ENCODE peak calls at places on chromosome 1, in seven cellular contexts. One of them, this sample, is unnamed.

GRCh38 chr1:3663999-3664699 is 11.8 kb downstream of the TP73 start:
- DNase-seq in osteocyte: no peak
- DNase-seq in IMR-90: no peak
- DNase-seq in HFFc6: no peak
- DNase-seq in fibroblast of mammary gland: no peak
- DNase-seq in nephron progenitor cell: no peak
- DNase-seq in psoas muscle: no peak
- DNase-seq in this sample: no peak

GRCh38 chr1:168145184-168146159 is 8.7 kb upstream of the GPR161 start:
- DNase-seq in psoas muscle: peak; percentile 81
- DNase-seq in nephron progenitor cell: peak; percentile 95
- DNase-seq in HFFc6: peak; percentile 63
- DNase-seq in osteocyte: peak; percentile 95
- DNase-seq in fibroblast of mammary gland: peak; percentile 81
- DNase-seq in IMR-90: peak; percentile 79
- DNase-seq in this sample: peak; percentile 91

GRCh38 chr1:230332429-230333088 is 93.6 kb downstream of the PGBD5 start:
- DNase-seq in HFFc6: no peak
- DNase-seq in osteocyte: no peak
- DNase-seq in nephron progenitor cell: peak; percentile 68
- DNase-seq in fibroblast of mammary gland: no peak
- DNase-seq in psoas muscle: no peak
- DNase-seq in IMR-90: no peak
- DNase-seq in this sample: no peak

GRCh38 chr1:227945891-227946623 is 1.7 kb downstream of the WNT9A start:
- DNase-seq in IMR-90: peak; percentile 51
- DNase-seq in psoas muscle: peak; percentile 87
- DNase-seq in HFFc6: no peak
- DNase-seq in nephron progenitor cell: no peak
- DNase-seq in fibroblast of mammary gland: peak; percentile 81
- DNase-seq in osteocyte: peak; percentile 93
- DNase-seq in this sample: no peak

GRCh38 chr1:110118636-110119396 is 6.6 kb downstream of the UBL4B start:
- DNase-seq in HFFc6: peak; percentile 35
- DNase-seq in nephron progenitor cell: no peak
- DNase-seq in IMR-90: peak; percentile 52
- DNase-seq in osteocyte: no peak
- DNase-seq in fibroblast of mammary gland: peak; percentile 37
- DNase-seq in psoas muscle: no peak
- DNase-seq in this sample: peak; percentile 66

GRCh38 chr1:223853275-223853674 is 7.5 kb upstream of the TP53BP2 start:
- DNase-seq in osteocyte: no peak
- DNase-seq in psoas muscle: no peak
- DNase-seq in fibroblast of mammary gland: no peak
- DNase-seq in nephron progenitor cell: no peak
- DNase-seq in IMR-90: peak; percentile 66
- DNase-seq in HFFc6: no peak
- DNase-seq in this sample: no peak

GRCh38 chr1:182238421-182238820 is 153.2 kb downstream of the GLUL start:
- DNase-seq in IMR-90: no peak
- DNase-seq in osteocyte: no peak
- DNase-seq in HFFc6: no peak
- DNase-seq in nephron progenitor cell: no peak
- DNase-seq in psoas muscle: no peak
- DNase-seq in fibroblast of mammary gland: no peak
- DNase-seq in this sample: no peak

GRCh38 chr1:211217392-211217791 is 41.8 kb upstream of the RCOR3 start:
- DNase-seq in osteocyte: no peak
- DNase-seq in fibroblast of mammary gland: no peak
- DNase-seq in HFFc6: no peak
- DNase-seq in nephron progenitor cell: no peak
- DNase-seq in IMR-90: no peak
- DNase-seq in psoas muscle: no peak
- DNase-seq in this sample: no peak

GRCh38 chr1:18927654-18928272 is 25.4 kb upstream of the ALDH4A1 start:
- DNase-seq in nephron progenitor cell: no peak
- DNase-seq in psoas muscle: no peak
- DNase-seq in fibroblast of mammary gland: no peak
- DNase-seq in HFFc6: no peak
- DNase-seq in IMR-90: peak; percentile 63
- DNase-seq in osteocyte: no peak
- DNase-seq in this sample: peak; percentile 72

GRCh38 chr1:174049514-174049913 is 27.4 kb upstream of the RC3H1 start:
- DNase-seq in HFFc6: no peak
- DNase-seq in fibroblast of mammary gland: peak; percentile 9
- DNase-seq in osteocyte: no peak
- DNase-seq in nephron progenitor cell: no peak
- DNase-seq in IMR-90: no peak
- DNase-seq in psoas muscle: no peak
- DNase-seq in this sample: no peak

GRCh38 chr1:168491527-168492164 is 52.2 kb downstream of the XCL2 start:
- DNase-seq in nephron progenitor cell: no peak
- DNase-seq in IMR-90: no peak
- DNase-seq in psoas muscle: no peak
- DNase-seq in osteocyte: no peak
- DNase-seq in fibroblast of mammary gland: no peak
- DNase-seq in HFFc6: no peak
- DNase-seq in this sample: no peak

GRCh38 chr1:224726783-224727182 is 110.7 kb downstream of the CNIH3 start:
- DNase-seq in IMR-90: peak; percentile 91
- DNase-seq in nephron progenitor cell: no peak
- DNase-seq in psoas muscle: peak; percentile 41
- DNase-seq in fibroblast of mammary gland: peak; percentile 98
- DNase-seq in HFFc6: peak; percentile 86
- DNase-seq in osteocyte: no peak
- DNase-seq in this sample: peak; percentile 59

GRCh38 chr1:225849905-225850304 is 32.3 kb downstream of the TMEM63A start:
- DNase-seq in psoas muscle: peak; percentile 56
- DNase-seq in nephron progenitor cell: no peak
- DNase-seq in osteocyte: no peak
- DNase-seq in HFFc6: no peak
- DNase-seq in fibroblast of mammary gland: no peak
- DNase-seq in IMR-90: no peak
- DNase-seq in this sample: peak; percentile 66

GRCh38 chr1:181324797-181325616 is 158.3 kb upstream of the CACNA1E start:
- DNase-seq in fibroblast of mammary gland: no peak
- DNase-seq in nephron progenitor cell: no peak
- DNase-seq in psoas muscle: no peak
- DNase-seq in osteocyte: peak; percentile 67
- DNase-seq in HFFc6: no peak
- DNase-seq in IMR-90: no peak
- DNase-seq in this sample: peak; percentile 82

GRCh38 chr1:153070243-153070642 is 1.2 kb downstream of the SPRR2B start:
- DNase-seq in fibroblast of mammary gland: no peak
- DNase-seq in nephron progenitor cell: no peak
- DNase-seq in IMR-90: no peak
- DNase-seq in osteocyte: no peak
- DNase-seq in psoas muscle: no peak
- DNase-seq in HFFc6: no peak
- DNase-seq in this sample: no peak

GRCh38 chr1:231600461-231600976 is 26.1 kb upstream of the DISC1 start:
- DNase-seq in HFFc6: peak; percentile 18
- DNase-seq in fibroblast of mammary gland: peak; percentile 70
- DNase-seq in psoas muscle: no peak
- DNase-seq in IMR-90: peak; percentile 44
- DNase-seq in nephron progenitor cell: no peak
- DNase-seq in osteocyte: no peak
- DNase-seq in this sample: no peak

GRCh38 chr1:36982708-36983107 is 51.6 kb downstream of the GRIK3 start:
- DNase-seq in osteocyte: no peak
- DNase-seq in HFFc6: no peak
- DNase-seq in IMR-90: no peak
- DNase-seq in psoas muscle: no peak
- DNase-seq in fibroblast of mammary gland: no peak
- DNase-seq in nephron progenitor cell: no peak
- DNase-seq in this sample: no peak

GRCh38 chr1:36984675-36985074 is 49.6 kb downstream of the GRIK3 start:
- DNase-seq in nephron progenitor cell: no peak
- DNase-seq in HFFc6: no peak
- DNase-seq in psoas muscle: no peak
- DNase-seq in osteocyte: no peak
- DNase-seq in fibroblast of mammary gland: no peak
- DNase-seq in IMR-90: no peak
- DNase-seq in this sample: no peak

GRCh38 chr1:36981126-36981525 is 53.2 kb downstream of the GRIK3 start:
- DNase-seq in osteocyte: no peak
- DNase-seq in nephron progenitor cell: no peak
- DNase-seq in fibroblast of mammary gland: no peak
- DNase-seq in psoas muscle: no peak
- DNase-seq in IMR-90: no peak
- DNase-seq in HFFc6: no peak
- DNase-seq in this sample: no peak

GRCh38 chr1:36984026-36984425 is 50.3 kb downstream of the GRIK3 start:
- DNase-seq in fibroblast of mammary gland: no peak
- DNase-seq in HFFc6: no peak
- DNase-seq in osteocyte: no peak
- DNase-seq in psoas muscle: no peak
- DNase-seq in nephron progenitor cell: no peak
- DNase-seq in IMR-90: no peak
- DNase-seq in this sample: no peak

GRCh38 chr1:36981771-36982622 is 52.3 kb downstream of the GRIK3 start:
- DNase-seq in IMR-90: no peak
- DNase-seq in fibroblast of mammary gland: no peak
- DNase-seq in osteocyte: no peak
- DNase-seq in psoas muscle: no peak
- DNase-seq in nephron progenitor cell: no peak
- DNase-seq in HFFc6: no peak
- DNase-seq in this sample: no peak
- TF ChIP-seq CTCF in IMR-90: no peak
- TF ChIP-seq CTCF in fibroblast of mammary gland: no peak
- TF ChIP-seq CTCF in osteocyte: no peak
- TF ChIP-seq CTCF in psoas muscle: no peak
- TF ChIP-seq CTCF in nephron progenitor cell: no peak
- TF ChIP-seq CTCF in HFFc6: no peak
- TF ChIP-seq CTCF in this sample: no peak

DNA sequence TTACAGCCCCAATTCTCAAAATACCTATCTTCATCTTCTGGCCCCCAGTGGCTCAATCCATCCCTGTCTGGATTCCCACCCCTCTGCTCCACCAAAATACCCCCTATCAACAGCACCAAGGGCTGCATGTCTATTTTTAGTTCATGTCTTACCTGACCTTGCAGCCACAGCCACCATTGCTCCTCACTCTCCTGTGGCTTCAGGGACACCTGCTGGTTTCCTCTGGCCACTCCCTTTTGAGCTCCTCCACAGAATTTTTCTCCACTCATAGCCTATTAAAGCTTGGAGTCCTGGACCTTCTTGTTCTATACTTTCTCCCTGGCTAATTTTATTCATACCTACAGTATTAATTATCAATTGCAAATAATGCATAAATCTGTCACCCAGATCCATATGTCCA is 125.3 kb upstream of the NGF start:
- DNase-seq in osteocyte: peak; percentile 42
- DNase-seq in HFFc6: no peak
- DNase-seq in fibroblast of mammary gland: no peak
- DNase-seq in psoas muscle: no peak
- DNase-seq in nephron progenitor cell: no peak
- DNase-seq in IMR-90: no peak
- DNase-seq in this sample: no peak
- TF ChIP-seq CTCF in osteocyte: peak; percentile 22
- TF ChIP-seq CTCF in HFFc6: peak; percentile 62
- TF ChIP-seq CTCF in fibroblast of mammary gland: no peak
- TF ChIP-seq CTCF in psoas muscle: no peak
- TF ChIP-seq CTCF in nephron progenitor cell: no peak
- TF ChIP-seq CTCF in IMR-90: peak; percentile 19
- TF ChIP-seq CTCF in this sample: no peak

DNA sequence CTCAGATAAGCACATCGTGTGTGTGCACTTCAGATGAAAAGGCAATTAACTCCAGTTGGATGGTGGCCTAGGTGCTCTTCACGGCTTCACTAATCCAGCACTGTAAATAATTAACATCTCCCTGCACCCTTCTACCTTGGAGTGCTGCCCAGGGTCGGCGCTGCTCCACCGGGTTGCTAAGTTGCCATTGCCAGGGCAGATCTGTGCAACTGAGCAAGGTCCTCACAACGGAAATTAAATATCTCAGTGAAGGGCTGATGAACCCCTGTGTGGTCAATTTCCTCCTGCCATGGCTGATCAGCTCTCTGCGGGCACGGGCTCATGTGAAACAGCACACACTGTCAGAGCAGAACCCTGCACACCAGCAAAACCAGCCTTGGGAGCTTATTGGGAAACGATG is 63.2 kb downstream of the SYDE2 start:
- DNase-seq in osteocyte: no peak
- DNase-seq in nephron progenitor cell: no peak
- DNase-seq in HFFc6: no peak
- DNase-seq in fibroblast of mammary gland: no peak
- DNase-seq in psoas muscle: no peak
- DNase-seq in IMR-90: no peak
- DNase-seq in this sample: no peak
- TF ChIP-seq CTCF in osteocyte: no peak
- TF ChIP-seq CTCF in nephron progenitor cell: no peak
- TF ChIP-seq CTCF in HFFc6: no peak
- TF ChIP-seq CTCF in fibroblast of mammary gland: no peak
- TF ChIP-seq CTCF in psoas muscle: no peak
- TF ChIP-seq CTCF in IMR-90: no peak
- TF ChIP-seq CTCF in this sample: no peak

GRCh38 chr1:71828431-71829012 is 453.8 kb downstream of the NEGR1 start:
- DNase-seq in fibroblast of mammary gland: no peak
- DNase-seq in IMR-90: no peak
- DNase-seq in psoas muscle: no peak
- DNase-seq in HFFc6: no peak
- DNase-seq in nephron progenitor cell: no peak
- DNase-seq in osteocyte: no peak
- DNase-seq in this sample: no peak
- TF ChIP-seq CTCF in fibroblast of mammary gland: no peak
- TF ChIP-seq CTCF in IMR-90: no peak
- TF ChIP-seq CTCF in psoas muscle: no peak
- TF ChIP-seq CTCF in HFFc6: no peak
- TF ChIP-seq CTCF in nephron progenitor cell: no peak
- TF ChIP-seq CTCF in osteocyte: no peak
- TF ChIP-seq CTCF in this sample: no peak

DNA sequence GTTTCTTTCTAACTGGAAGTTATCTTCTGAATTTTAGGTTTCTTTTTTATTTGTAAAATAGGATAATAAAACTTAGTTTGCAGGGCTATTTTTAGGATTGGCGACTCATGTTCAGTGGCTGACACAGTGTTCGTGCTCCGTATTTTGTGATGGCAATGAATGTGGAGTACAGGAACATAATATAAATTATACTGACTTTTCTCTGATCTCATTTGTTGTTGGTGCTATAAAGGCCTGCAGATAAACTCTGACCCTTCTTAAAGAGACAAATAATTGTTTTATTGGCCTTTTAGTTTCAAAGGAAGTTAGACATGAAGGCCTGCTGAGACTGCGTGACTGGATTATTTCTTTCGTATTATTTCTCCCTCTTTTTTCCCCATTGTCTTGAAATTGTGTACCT is 339.6 kb downstream of the PDE4B start:
- DNase-seq in HFFc6: no peak
- DNase-seq in fibroblast of mammary gland: no peak
- DNase-seq in IMR-90: peak; percentile 10
- DNase-seq in psoas muscle: no peak
- DNase-seq in osteocyte: no peak
- DNase-seq in nephron progenitor cell: no peak
- DNase-seq in this sample: no peak
- TF ChIP-seq CTCF in HFFc6: no peak
- TF ChIP-seq CTCF in fibroblast of mammary gland: no peak
- TF ChIP-seq CTCF in IMR-90: no peak
- TF ChIP-seq CTCF in psoas muscle: no peak
- TF ChIP-seq CTCF in osteocyte: no peak
- TF ChIP-seq CTCF in nephron progenitor cell: no peak
- TF ChIP-seq CTCF in this sample: no peak

GRCh38 chr1:46603858-46604549 is at the start of gene MKNK1:
- DNase-seq in fibroblast of mammary gland: peak; percentile 87
- DNase-seq in nephron progenitor cell: peak; percentile 99
- DNase-seq in psoas muscle: peak; percentile 97
- DNase-seq in IMR-90: peak; percentile 90
- DNase-seq in HFFc6: peak; percentile 83
- DNase-seq in osteocyte: peak; percentile 100
- DNase-seq in this sample: peak; percentile 98
- TF ChIP-seq CTCF in fibroblast of mammary gland: no peak
- TF ChIP-seq CTCF in nephron progenitor cell: peak; percentile 34
- TF ChIP-seq CTCF in psoas muscle: peak; percentile 19
- TF ChIP-seq CTCF in IMR-90: peak; percentile 16
- TF ChIP-seq CTCF in HFFc6: peak; percentile 57
- TF ChIP-seq CTCF in osteocyte: peak; percentile 42
- TF ChIP-seq CTCF in this sample: no peak